ENCODE peak calls at places on chromosome 16, in four cellular contexts. O, T, Z and S are unnamed samples.

GRCh38 chr16:71746442-71747046 is 22.0 kb upstream of the PHLPP2 start:
- DNase-seq in T (peak; percentile 54), O (no peak), Z (no peak), S (no peak)

GRCh38 chr16:84677017-84677803 is 22.6 kb upstream of the USP10 start:
- DNase-seq in O (no peak), T (no peak), Z (no peak), S (no peak)

GRCh38 chr16:28189237-28189636 is 22.5 kb downstream of the XPO6 start:
- DNase-seq in Z (no peak), T (no peak), O (no peak), S (no peak)

GRCh38 chr16:72434159-72434558 is 262.2 kb upstream of the PMFBP1 start:
- DNase-seq in O (no peak), Z (no peak), T (peak; percentile 68), S (no peak)

GRCh38 chr16:84810518-84811273 is 9.1 kb upstream of the CRISPLD2 start:
- DNase-seq in O (no peak), T (no peak), Z (no peak), S (no peak)

GRCh38 chr16:81657731-81658130 is 121.4 kb upstream of the PLCG2 start:
- DNase-seq in T (no peak), Z (no peak), O (peak; percentile 80), S (no peak)

GRCh38 chr16:87126403-87127025 is 190.7 kb downstream of the C16orf95 start:
- DNase-seq in T (no peak), Z (no peak), O (no peak), S (no peak)

GRCh38 chr16:17526956-17527355 is 56.2 kb upstream of the XYLT1 start:
- DNase-seq in T (no peak), O (no peak), Z (no peak), S (no peak)

GRCh38 chr16:82629441-82630027 is 2.8 kb downstream of the CDH13 start:
- DNase-seq in Z (no peak), O (no peak), T (peak; percentile 93), S (no peak)

GRCh38 chr16:24523569-24523968 is 15.8 kb upstream of the RBBP6 start:
- DNase-seq in T (peak; percentile 84), O (no peak), Z (no peak), S (no peak)

GRCh38 chr16:138049-138417 is 440 bp downstream of the NPRL3 start:
- DNase-seq in Z (no peak), O (no peak), T (peak; percentile 36), S (no peak)

GRCh38 chr16:79001156-79001997 is 599.2 kb downstream of the MAF start:
- DNase-seq in T (peak; percentile 30), Z (no peak), O (no peak), S (no peak)

GRCh38 chr16:2483939-2484897 is 9.3 kb downstream of the TBC1D24 start:
- DNase-seq in O (no peak), Z (no peak), T (no peak), S (no peak)

GRCh38 chr16:17271687-17272086 is 199.1 kb downstream of the XYLT1 start:
- DNase-seq in Z (no peak), T (no peak), O (no peak), S (peak; percentile 48)

GRCh38 chr16:68361485-68361884 is 50.7 kb downstream of the PRMT7 start:
- DNase-seq in T (no peak), O (no peak), Z (no peak), S (no peak)

GRCh38 chr16:56625943-56626654 is 518 bp downstream of the MT1E start:
- DNase-seq in Z (no peak), O (no peak), T (no peak), S (no peak)

GRCh38 chr16:67393111-67393789 is at the start of gene TPPP3:
- DNase-seq in O (peak; percentile 92), Z (no peak), T (peak; percentile 91), S (peak; percentile 75)

GRCh38 chr16:77859493-77860232 is 71.3 kb downstream of the VAT1L start:
- DNase-seq in O (no peak), T (no peak), Z (no peak), S (no peak)